ENCODE peak calls at places on chromosomes 3 and 15, in six cellular contexts. K, X, Y, M, D and I are unnamed samples.
A peak's percentile ranks its signal among the peaks of the same experiment; 100 is the strongest.

GRCh38 chr3:68943753-68944500 is 11.6 kb upstream of the TAFA4 start:
- DNase-seq in K (no peak), D (no peak), M (no peak), X (no peak), Y (no peak), I (no peak)

GRCh38 chr15:80234883-80235282 is 17.1 kb downstream of the CTXND1 start:
- DNase-seq in Y (peak; percentile 53), X (peak; percentile 57), M (peak; percentile 35), K (peak; percentile 80), D (no peak), I (no peak)

GRCh38 chr3:105970283-105970682 is 101.5 kb upstream of the CBLB start:
- DNase-seq in D (peak; percentile 67), K (no peak), Y (no peak), M (peak; percentile 65), X (peak; percentile 40), I (peak; percentile 69)

GRCh38 chr3:189724366-189724765 is 93.2 kb downstream of the TP63 start:
- DNase-seq in K (no peak), Y (no peak), M (no peak), D (no peak), X (no peak), I (no peak)

GRCh38 chr3:145902166-145902565 is 258.8 kb downstream of the PLOD2 start:
- DNase-seq in D (peak; percentile 4), M (no peak), X (no peak), Y (no peak), K (no peak), I (no peak)

GRCh38 chr15:26069204-26069603 is 206.1 kb upstream of the ATP10A start:
- DNase-seq in K (no peak), X (no peak), Y (no peak), D (no peak), M (no peak), I (no peak)

GRCh38 chr3:196528639-196529233 is 13.6 kb upstream of the SMCO1 start:
- DNase-seq in M (peak; percentile 83), D (no peak), X (peak; percentile 85), Y (peak; percentile 79), K (peak; percentile 98), I (no peak)

GRCh38 chr3:10534066-10534465 is 28.7 kb upstream of the ATP2B2 start:
- DNase-seq in X (no peak), K (no peak), D (no peak), M (no peak), Y (no peak), I (no peak)

GRCh38 chr3:45595364-45596154 is 1.0 kb downstream of the LIMD1 start:
- DNase-seq in D (no peak), K (no peak), X (no peak), Y (no peak), M (no peak), I (no peak)

GRCh38 chr3:100107227-100107626 is 7.1 kb downstream of the FILIP1L start:
- DNase-seq in D (no peak), Y (no peak), M (peak; percentile 13), K (no peak), X (no peak), I (no peak)

GRCh38 chr15:48570838-48571237 is 74.7 kb downstream of the FBN1 start:
- DNase-seq in M (no peak), Y (no peak), X (no peak), K (no peak), D (no peak), I (no peak)

GRCh38 chr3:4757949-4758855 is 221.0 kb upstream of the BHLHE40 start:
- DNase-seq in M (no peak), X (no peak), D (no peak), K (no peak), Y (no peak), I (no peak)

GRCh38 chr3:108820586-108820985 is 2.0 kb upstream of the TRAT1 start:
- DNase-seq in X (no peak), K (no peak), Y (no peak), D (no peak), M (no peak), I (no peak)

GRCh38 chr3:59444676-59445075 is 394.9 kb upstream of the CFAP20DC start:
- DNase-seq in M (no peak), D (no peak), X (no peak), K (no peak), Y (no peak), I (no peak)

GRCh38 chr3:122690096-122690495 is 9.5 kb downstream of the PARP14 start:
- DNase-seq in K (no peak), D (no peak), Y (no peak), X (no peak), M (no peak), I (no peak)

GRCh38 chr3:39960515-39961403 is 151.3 kb downstream of the MYRIP start:
- DNase-seq in K (no peak), Y (no peak), M (no peak), X (no peak), D (peak; percentile 3), I (no peak)

GRCh38 chr3:59695858-59696257 is 646.0 kb upstream of the CFAP20DC start:
- DNase-seq in Y (no peak), D (no peak), K (no peak), X (no peak), M (no peak), I (no peak)

GRCh38 chr3:138389841-138390581 is 41.6 kb downstream of the MRAS start:
- DNase-seq in K (no peak), D (peak; percentile 87), X (no peak), Y (peak; percentile 54), M (peak; percentile 4), I (peak; percentile 88)

GRCh38 chr3:187979543-187979942 is 174.4 kb upstream of the LPP start:
- DNase-seq in M (no peak), Y (no peak), D (no peak), K (no peak), X (no peak), I (no peak)

DNA sequence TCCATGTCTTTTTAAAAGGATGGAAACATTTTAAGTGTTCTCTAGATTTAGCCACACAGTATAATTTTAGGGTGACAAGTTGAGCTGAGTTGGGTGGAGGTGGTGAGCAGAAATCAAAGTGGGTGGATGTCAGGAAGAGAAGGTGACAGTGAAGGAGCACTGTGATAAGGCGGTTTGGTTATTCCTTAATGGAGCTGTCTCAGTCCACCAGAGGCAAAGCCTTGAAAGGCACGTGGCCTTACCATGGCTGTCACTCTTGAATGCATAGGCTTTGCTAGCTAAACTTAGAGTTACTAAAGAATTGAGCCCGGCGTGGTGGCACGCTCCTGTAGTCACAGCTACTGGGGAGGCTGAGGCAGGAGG is 615 bp upstream of the TTLL13 start:
- DNase-seq in K (no peak), M (no peak), X (no peak), Y (no peak), D (no peak), I (no peak)
- H3K4me3 ChIP-seq in K (no peak overlapping the region), M (peak overlapping the region; percentile 58), X (peak overlapping the region; percentile 70), Y (peak overlapping the region; percentile 69), D (no peak overlapping the region), I (no peak overlapping the region)

DNA sequence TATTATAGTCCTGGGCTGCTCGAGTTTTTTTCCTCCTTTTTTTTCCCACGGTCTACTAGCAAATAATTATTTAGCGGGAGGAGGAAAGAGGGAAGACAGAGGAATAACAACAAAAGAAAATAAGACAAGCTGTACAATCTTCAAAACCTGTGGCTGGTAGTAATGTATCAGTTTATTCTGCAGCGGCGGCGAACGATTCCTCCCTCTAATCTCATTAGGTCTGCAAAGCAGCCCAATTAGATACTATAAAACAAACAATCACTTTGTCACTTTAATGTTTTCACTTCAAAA is 398 bp upstream of the TLE3 start:
- DNase-seq in X (no peak), D (no peak), K (no peak), M (no peak), Y (no peak), I (no peak)
- TF ChIP-seq CTCF in X (no peak), D (no peak), K (no peak), M (no peak), Y (no peak), I (no peak)

DNA sequence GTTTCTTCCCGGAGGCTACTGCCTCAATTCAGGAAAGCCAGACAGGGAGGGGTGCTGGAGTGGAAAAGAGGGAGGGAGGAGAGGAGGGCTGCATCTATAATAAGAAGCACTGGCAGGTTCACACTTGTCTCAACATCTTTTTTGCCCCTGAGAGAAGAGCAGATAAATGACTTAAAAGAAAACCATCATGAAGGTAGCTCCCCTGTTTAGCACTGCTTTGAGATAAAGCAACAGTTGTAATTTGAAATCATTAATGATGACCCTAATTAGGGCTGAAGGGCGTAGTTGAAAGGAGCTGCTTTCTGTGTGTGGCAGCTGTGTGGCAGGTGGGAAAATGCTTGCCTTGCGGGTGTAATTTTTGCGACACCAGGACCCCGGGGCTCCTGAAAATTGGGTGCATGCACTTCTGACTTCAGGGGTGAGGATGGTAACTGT is 222.8 kb upstream of the IL12A start:
- DNase-seq in M (no peak), D (no peak), K (no peak), X (no peak), Y (no peak), I (no peak)
- H3K4me3 ChIP-seq in M (peak overlapping the region; percentile 64), D (peak overlapping the region; percentile 81), K (peak overlapping the region; percentile 65), X (peak overlapping the region; percentile 74), Y (peak overlapping the region; percentile 94), I (peak overlapping the region; percentile 73)

GRCh38 chr3:179373938-179374337 is 26.4 kb downstream of the MFN1 start:
- DNase-seq in X (no peak), D (no peak), K (no peak), Y (no peak), M (no peak), I (no peak)
- TF ChIP-seq CTCF in X (no peak), D (no peak), K (no peak), Y (no peak), M (no peak), I (peak; percentile 18)

DNA sequence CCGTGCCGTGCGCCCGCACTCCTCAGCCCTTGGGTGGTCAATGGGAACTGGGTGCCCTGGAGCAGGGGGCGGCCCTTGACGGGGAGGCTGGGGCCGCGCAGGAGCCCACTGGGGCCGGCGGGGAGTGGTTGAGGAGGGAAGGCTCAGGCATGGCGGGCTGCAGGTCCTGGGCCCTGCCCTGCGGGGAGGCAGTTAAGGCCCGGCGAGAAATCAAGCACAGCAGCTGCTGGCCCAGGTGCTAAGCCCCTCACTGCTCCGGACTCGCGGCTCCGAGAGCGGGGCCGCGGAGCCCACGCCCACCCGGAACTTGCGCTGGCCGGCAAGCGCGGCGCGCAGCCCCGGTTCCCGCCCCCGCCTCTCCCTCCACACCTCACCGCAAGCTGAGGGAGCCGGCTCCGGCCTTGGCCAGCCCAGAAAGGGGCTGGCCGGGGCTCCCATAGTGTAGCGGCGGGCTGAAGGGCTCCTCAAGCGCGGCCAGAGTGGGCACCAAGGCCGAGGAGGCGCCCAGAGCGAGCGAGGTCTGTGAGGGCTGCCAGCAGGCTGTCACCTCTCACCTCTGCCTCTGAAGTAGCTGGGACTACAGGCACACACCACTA is 7.8 kb downstream of the GP9 start:
- DNase-seq in M (no peak), X (no peak), D (no peak), K (no peak), Y (no peak), I (no peak)
- H3K4me3 ChIP-seq in M (no peak overlapping the region), X (peak overlapping the region; percentile 54), D (peak overlapping the region; percentile 27), K (peak overlapping the region; percentile 23), Y (no peak overlapping the region), I (peak overlapping the region; percentile 45)